ENCODE peak calls at places on chromosomes 12 and 14, in six cellular contexts. T is GM06990, A is dorsolateral prefrontal cortex, K is A549, M is uterus, L is fibroblast of the aortic adventitia. D is an unnamed sample.

GRCh38 chr12:26833692-26834168 is 736 bp upstream of the ITPR2 start:
- DNase-seq in T (peak), A (no peak), K (no peak), M (peak), L (peak), D (no peak)

GRCh38 chr12:29516431-29516875 is 19.0 kb upstream of the OVCH1 start:
- DNase-seq in T (no peak), A (no peak), K (no peak), M (no peak), L (peak), D (peak)

GRCh38 chr14:38931969-38932652 is 170.9 kb downstream of the SEC23A start:
- DNase-seq in T (no peak), A (no peak), K (no peak), M (no peak), L (no peak), D (no peak)

GRCh38 chr12:111635524-111635923 is 36.4 kb upstream of the ATXN2 start:
- DNase-seq in T (no peak), A (no peak), K (no peak), M (no peak), L (peak), D (no peak)

GRCh38 chr12:80173465-80173864 is 74.1 kb downstream of the OTOGL start:
- DNase-seq in T (no peak), A (no peak), K (no peak), M (no peak), L (no peak), D (no peak)

GRCh38 chr12:58387199-58387598 is 445.8 kb downstream of the ATP23 start:
- DNase-seq in T (no peak), A (no peak), K (no peak), M (no peak), L (peak), D (no peak)

GRCh38 chr14:61416587-61416986 is 95.2 kb downstream of the PRKCH start:
- DNase-seq in T (no peak), A (no peak), K (no peak), M (no peak), L (no peak), D (no peak)

GRCh38 chr14:105108516-105108864 is 43.3 kb upstream of the GPR132 start:
- DNase-seq in T (no peak), A (no peak), K (no peak), M (no peak), L (no peak), D (no peak)

DNA sequence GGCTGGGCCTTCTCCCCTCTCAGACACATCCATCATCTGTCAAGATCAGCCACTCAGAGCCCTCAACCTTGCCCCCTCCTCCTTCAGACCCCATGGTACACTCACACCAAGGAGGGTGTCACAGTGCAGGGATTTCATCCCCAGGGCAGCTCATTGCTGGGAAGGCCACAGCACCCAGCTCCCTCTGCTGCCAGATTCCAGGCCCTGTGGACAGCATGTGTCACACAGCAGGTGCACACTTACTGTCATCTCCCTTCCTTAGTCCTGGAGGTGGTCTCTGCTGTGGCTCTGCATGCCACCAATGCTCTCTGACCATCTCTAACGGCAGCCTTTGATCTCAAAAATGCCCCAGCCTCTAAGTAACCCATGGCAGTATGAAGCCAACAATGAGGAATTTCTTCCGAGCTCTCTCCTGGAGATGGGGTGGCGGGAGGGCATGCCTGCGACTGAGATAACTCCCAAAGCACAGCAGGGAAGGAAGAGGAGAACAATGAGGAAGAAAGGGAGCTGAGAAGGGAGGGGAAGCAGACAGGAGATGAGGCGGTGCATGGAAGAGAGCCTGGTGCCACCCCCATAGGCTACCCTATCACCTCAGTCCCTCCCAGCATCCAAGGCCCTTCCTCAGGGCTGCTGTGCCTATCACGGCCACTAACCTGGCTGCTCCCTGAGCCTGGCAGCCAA is 101.0 kb downstream of the SINHCAF start:
- DNase-seq in T (no peak), A (no peak), K (no peak), M (no peak), L (no peak), D (no peak)
- TF ChIP-seq CTCF in T (no peak), A (no peak), K (no peak), M (no peak), L (no peak), D (no peak)

DNA sequence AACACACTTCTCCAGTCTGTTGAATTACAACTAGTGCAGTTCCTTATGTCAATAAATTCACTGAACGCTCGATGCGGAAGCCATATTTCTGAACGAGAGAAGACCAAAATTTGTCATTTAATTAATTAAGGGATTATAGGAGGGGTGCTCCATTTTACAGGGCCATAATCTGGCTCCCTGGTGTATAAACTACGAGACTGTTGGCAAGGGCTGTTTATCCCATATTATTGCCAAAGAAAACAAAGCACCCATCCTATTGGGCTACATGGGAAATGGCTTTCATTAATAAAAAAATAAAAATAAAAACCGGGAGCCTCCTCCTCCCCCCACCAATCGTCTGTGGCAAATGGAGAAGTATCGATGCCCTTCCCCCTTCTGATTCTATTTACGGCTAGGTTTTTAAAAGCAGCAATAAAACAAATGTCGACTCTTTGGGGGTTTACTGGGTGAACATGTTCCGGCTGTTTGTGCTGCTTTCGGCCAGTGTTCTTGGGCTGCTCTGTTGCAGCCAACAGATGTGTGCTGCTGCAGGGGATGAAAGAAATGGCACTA is 24.8 kb downstream of the ATF7 start:
- DNase-seq in T (no peak), A (no peak), K (no peak), M (no peak), L (no peak), D (no peak)
- H3K4me3 ChIP-seq in T (no peak), A (peak), K (no peak), M (no peak), L (no peak), D (no peak)

GRCh38 chr12:7369274-7369729 is 65.4 kb downstream of the ACSM4 start:
- DNase-seq in T (peak), A (no peak), K (no peak), M (no peak), L (no peak), D (no peak)

GRCh38 chr12:7375145-7375543 is 68.8 kb downstream of the CD163L1 start:
- DNase-seq in T (no peak), A (no peak), K (no peak), M (no peak), L (no peak), D (no peak)

GRCh38 chr12:7376196-7376595 is 67.8 kb downstream of the CD163L1 start:
- DNase-seq in T (no peak), A (no peak), K (no peak), M (no peak), L (peak), D (no peak)

GRCh38 chr12:7373226-7373625 is 69.4 kb downstream of the ACSM4 start:
- DNase-seq in T (no peak), A (peak), K (no peak), M (no peak), L (no peak), D (no peak)

GRCh38 chr12:7374423-7375144 is 69.4 kb downstream of the CD163L1 start:
- DNase-seq in T (peak), A (no peak), K (peak), M (no peak), L (peak), D (peak)
- TF ChIP-seq CTCF in T (peak), A (no peak), K (peak), M (no peak), L (peak), D (peak)

DNA sequence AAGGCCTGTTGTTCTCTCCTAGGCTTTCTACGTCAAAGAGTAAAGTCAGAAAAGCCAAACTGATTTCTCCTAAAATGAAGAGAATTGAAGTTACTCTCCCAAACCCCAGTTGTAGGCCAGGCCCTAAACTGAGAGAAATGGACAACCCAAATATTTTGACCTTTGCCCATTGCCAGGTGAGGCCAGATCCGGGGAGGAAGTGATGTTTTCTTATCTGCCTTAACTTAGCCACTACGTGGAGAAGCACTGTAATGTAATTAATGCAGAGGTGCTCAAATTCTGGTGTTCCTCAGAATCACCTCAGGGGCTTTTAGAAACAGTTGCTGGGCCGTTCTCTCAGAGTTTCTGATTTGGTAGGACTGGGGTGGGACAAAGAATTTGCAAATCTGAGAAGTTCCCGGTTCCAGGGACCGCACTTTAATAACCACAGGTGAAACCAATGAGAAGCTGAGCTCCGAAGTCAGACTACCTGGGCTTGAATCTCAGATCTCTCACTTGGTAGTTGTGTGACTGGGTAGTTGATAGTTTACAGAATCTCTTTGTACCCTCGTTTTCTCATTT is 73.2 kb downstream of the ETV6 start:
- DNase-seq in T (no peak), A (no peak), K (no peak), M (no peak), L (no peak), D (no peak)
- H3K4me3 ChIP-seq in T (no peak), A (no peak), K (no peak), M (no peak), L (no peak), D (no peak)

GRCh38 chr14:20195911-20196310 is 5.2 kb downstream of the OR11G2 start:
- DNase-seq in T (no peak), A (no peak), K (no peak), M (no peak), L (no peak), D (no peak)
- TF ChIP-seq CTCF in T (no peak), A (no peak), K (no peak), M (no peak), L (no peak), D (no peak)

GRCh38 chr12:56188116-56188785 is 1.0 kb downstream of the SMARCC2 start:
- DNase-seq in T (no peak), A (no peak), K (no peak), M (no peak), L (no peak), D (no peak)
- H3K4me3 ChIP-seq in T (peak), A (peak), K (peak), M (peak), L (peak), D (peak)

GRCh38 chr14:90815817-90816662 is at the start of gene TTC7B:
- DNase-seq in T (no peak), A (no peak), K (peak), M (peak), L (peak), D (no peak)
- TF ChIP-seq CTCF in T (peak), A (no peak), K (peak), M (no peak), L (peak), D (no peak)

DNA sequence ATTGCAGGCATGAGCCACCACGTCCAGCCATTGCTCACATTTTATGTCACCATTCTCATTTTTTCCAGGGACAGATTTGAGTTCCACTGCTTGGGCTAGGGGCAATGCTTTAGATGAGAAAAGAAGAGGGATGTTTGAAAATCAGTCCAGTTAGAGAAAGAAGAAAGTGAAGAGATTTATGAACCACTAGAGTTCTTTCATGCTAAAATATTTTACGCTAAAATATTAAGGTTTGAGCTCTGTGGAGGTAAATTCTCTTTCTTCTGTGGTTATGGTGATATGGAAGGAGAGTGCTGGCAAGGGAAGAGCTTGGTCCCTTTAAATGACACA is 21.5 kb downstream of the CFL2 start:
- DNase-seq in T (no peak), A (no peak), K (no peak), M (no peak), L (no peak), D (no peak)
- H3K4me3 ChIP-seq in T (no peak), A (peak), K (peak), M (peak), L (peak), D (no peak)

GRCh38 chr12:64691227-64691792 is 67.9 kb downstream of the GNS start:
- DNase-seq in T (no peak), A (no peak), K (no peak), M (no peak), L (no peak), D (no peak)

GRCh38 chr12:64685605-64686004 is 73.6 kb downstream of the GNS start:
- DNase-seq in T (no peak), A (no peak), K (no peak), M (no peak), L (no peak), D (no peak)

GRCh38 chr12:64685076-64685475 is 74.1 kb downstream of the GNS start:
- DNase-seq in T (no peak), A (no peak), K (no peak), M (no peak), L (no peak), D (no peak)

GRCh38 chr12:64688715-64689114 is 70.5 kb downstream of the GNS start:
- DNase-seq in T (no peak), A (no peak), K (no peak), M (no peak), L (no peak), D (no peak)

GRCh38 chr12:64687816-64688599 is 71.2 kb downstream of the GNS start:
- DNase-seq in T (no peak), A (no peak), K (no peak), M (no peak), L (no peak), D (no peak)
- TF ChIP-seq CTCF in T (no peak), A (no peak), K (no peak), M (no peak), L (no peak), D (no peak)

GRCh38 chr14:76765461-76765931 is 4.2 kb downstream of the VASH1 start:
- DNase-seq in T (no peak), A (no peak), K (no peak), M (no peak), L (no peak), D (no peak)

GRCh38 chr14:76762617-76763361 is 1.5 kb downstream of the VASH1 start:
- DNase-seq in T (no peak), A (peak), K (no peak), M (no peak), L (no peak), D (no peak)

GRCh38 chr14:76761849-76762616 is 765 bp downstream of the VASH1 start:
- DNase-seq in T (no peak), A (no peak), K (no peak), M (no peak), L (no peak), D (no peak)

GRCh38 chr14:76761198-76761848 is at the start of gene VASH1:
- DNase-seq in T (peak), A (peak), K (peak), M (peak), L (peak), D (peak)

GRCh38 chr14:76763362-76764041 is 2.2 kb downstream of the VASH1 start:
- DNase-seq in T (no peak), A (no peak), K (no peak), M (no peak), L (peak), D (no peak)
- H3K4me3 ChIP-seq in T (no peak), A (peak), K (no peak), M (no peak), L (no peak), D (no peak)

D was measured in AG09309.